ENCODE peak calls at places on chromosomes 13 and 19, in seven cellular contexts. Z is body of pancreas, G is GM12865, N is nephron progenitor cell, F is cardiac muscle cell, K is mammary epithelial cell, A is cardiac fibroblast. X is an unnamed sample.

GRCh38 chr13:35881360-35881759 is 249.8 kb downstream of the DCLK1 start:
- DNase-seq in Z (no peak), G (no peak), N (no peak), F (no peak), K (no peak), A (peak), X (no peak)

GRCh38 chr19:34172661-34173144 is 399 bp downstream of the LSM14A start:
- DNase-seq in Z (no peak), G (peak), N (peak), F (no peak), K (no peak), A (peak), X (no peak)

GRCh38 chr19:29014857-29015436 is 198.0 kb downstream of the UQCRFS1 start:
- DNase-seq in Z (no peak), G (no peak), N (no peak), F (no peak), K (no peak), A (no peak), X (no peak)

GRCh38 chr13:75904012-75904411 is 267.9 kb downstream of the LMO7 start:
- DNase-seq in Z (no peak), G (no peak), N (no peak), F (no peak), K (no peak), A (no peak), X (no peak)

GRCh38 chr13:22114630-22115311 is 443.9 kb downstream of the FGF9 start:
- DNase-seq in Z (no peak), G (peak), N (peak), F (no peak), K (no peak), A (no peak), X (no peak)

GRCh38 chr19:11624064-11624463 is 26.8 kb downstream of the ZNF627 start:
- DNase-seq in Z (no peak), G (no peak), N (no peak), F (no peak), K (peak), A (peak), X (no peak)

GRCh38 chr13:107994137-107994536 is 221.2 kb downstream of the LIG4 start:
- DNase-seq in Z (no peak), G (no peak), N (no peak), F (no peak), K (no peak), A (no peak), X (no peak)

GRCh38 chr13:20475927-20476691 is 49.5 kb downstream of the CRYL1 start:
- DNase-seq in Z (peak), G (peak), N (no peak), F (no peak), K (peak), A (no peak), X (no peak)

GRCh38 chr13:82747331-82747730 is 1134.9 kb downstream of the SLITRK1 start:
- DNase-seq in Z (no peak), G (no peak), N (no peak), F (no peak), K (no peak), A (no peak), X (no peak)

GRCh38 chr19:12617646-12618045 is 6.9 kb downstream of the ZNF791 start:
- DNase-seq in Z (no peak), G (no peak), N (no peak), F (no peak), K (no peak), A (no peak), X (no peak)

GRCh38 chr13:75319244-75319643 is 162.7 kb downstream of the TBC1D4 start:
- DNase-seq in Z (no peak), G (no peak), N (no peak), F (no peak), K (peak), A (no peak), X (no peak)

GRCh38 chr19:4598712-4599111 is 39.2 kb upstream of the SEMA6B start:
- DNase-seq in Z (no peak), G (no peak), N (peak), F (no peak), K (no peak), A (no peak), X (no peak)

DNA sequence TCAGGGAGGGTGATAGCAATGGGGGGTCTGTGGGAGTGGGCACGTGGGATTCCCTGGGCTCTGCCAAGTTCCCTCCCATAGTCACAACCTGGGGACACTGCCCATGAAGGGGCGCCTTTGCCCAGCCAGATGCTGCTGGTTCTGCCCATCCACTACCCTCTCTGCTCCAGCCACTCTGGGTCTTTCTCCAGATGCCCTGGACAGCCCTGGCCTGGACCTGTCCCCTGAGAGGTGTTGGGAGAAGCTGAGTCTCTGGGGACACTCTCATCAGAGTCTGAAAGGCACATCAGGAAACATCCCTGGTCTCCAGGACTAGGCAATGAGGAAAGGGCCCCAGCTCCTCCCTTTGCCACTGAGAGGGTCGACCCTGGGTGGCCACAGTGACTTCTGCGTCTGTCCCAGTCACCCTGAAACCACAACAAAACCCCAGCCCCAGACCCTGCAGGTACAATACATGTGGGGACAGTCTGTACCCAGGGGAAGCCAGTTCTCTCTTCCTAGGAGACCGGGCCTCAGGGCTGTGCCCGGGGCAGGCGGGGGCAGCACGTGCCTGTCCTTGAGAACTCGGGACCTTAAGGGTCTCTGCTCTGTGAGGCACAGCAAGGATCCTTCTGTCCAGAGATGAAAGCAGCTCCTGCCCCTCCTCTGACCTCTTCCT is 9.3 kb upstream of the CEACAM7 start:
- DNase-seq in Z (no peak), G (no peak), N (no peak), F (no peak), K (no peak), A (no peak), X (no peak)
- TF ChIP-seq CTCF in Z (no peak), G (no peak), N (no peak), F (no peak), K (no peak), A (no peak), X (no peak)

DNA sequence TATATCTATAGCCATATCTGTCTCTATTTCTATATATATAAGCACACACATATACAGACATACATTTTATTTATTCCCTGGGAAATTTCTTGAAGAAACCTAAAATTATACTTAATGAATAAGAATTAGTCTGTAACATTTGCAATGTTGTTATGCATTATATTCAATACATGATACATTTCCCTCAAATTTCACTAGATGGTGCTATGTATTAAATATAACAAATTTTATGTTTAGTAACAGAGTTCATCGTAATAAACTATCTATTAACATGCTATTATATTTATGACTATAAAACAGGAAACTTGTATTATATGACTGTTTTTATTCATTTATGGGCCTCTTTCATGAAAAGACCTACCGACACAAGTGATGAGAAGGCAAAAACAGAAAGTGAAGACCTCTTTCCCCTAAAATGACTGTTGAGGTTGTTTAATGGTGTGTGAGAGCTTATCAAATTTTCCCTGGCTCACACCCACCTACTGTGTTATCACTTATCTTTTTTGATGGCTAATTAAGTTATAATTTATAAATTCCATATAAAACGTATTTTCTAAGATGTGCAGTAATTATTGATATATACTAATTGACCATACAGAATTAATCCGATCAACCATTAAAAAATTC is 881.9 kb downstream of the SLITRK6 start:
- DNase-seq in Z (no peak), G (no peak), N (no peak), F (peak), K (peak), A (peak), X (no peak)
- TF ChIP-seq CTCF in Z (peak), G (no peak), N (peak), F (peak), K (peak), A (no peak), X (no peak)

GRCh38 chr19:49451430-49452181 is at the start of gene PIH1D1:
- DNase-seq in Z (peak), G (peak), N (peak), F (peak), K (peak), A (peak), X (peak)
- TF ChIP-seq CTCF in Z (peak), G (no peak), N (no peak), F (peak), K (no peak), A (peak), X (no peak)

DNA sequence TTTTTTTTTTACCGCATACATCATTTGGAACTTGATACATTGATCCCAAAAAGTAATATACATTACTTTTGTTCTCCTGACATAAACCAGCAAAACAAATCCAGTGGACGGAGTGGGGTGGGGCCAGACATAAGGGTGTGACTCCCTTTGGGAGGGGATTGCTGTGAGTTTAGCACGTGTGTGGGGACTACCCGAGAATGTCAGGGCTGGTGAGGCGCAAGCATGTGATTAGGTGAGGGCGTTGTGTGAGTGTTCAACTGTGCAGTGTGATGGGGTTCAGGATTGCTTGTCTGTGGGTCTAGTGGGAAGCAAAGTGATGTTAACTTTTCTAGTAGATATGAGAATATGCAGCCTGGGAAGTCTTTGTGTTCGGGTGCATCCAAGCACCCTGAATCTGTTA is 468.0 kb downstream of the TSHZ3 start:
- DNase-seq in Z (no peak), G (no peak), N (no peak), F (no peak), K (no peak), A (no peak), X (no peak)
- TF ChIP-seq CTCF in Z (no peak), G (no peak), N (no peak), F (no peak), K (no peak), A (no peak), X (no peak)

GRCh38 chr19:8116437-8117293 is 32.7 kb downstream of the FBN3 start:
- DNase-seq in Z (no peak), G (peak), N (no peak), F (no peak), K (no peak), A (no peak), X (no peak)
- TF ChIP-seq CTCF in Z (no peak), G (no peak), N (no peak), F (no peak), K (peak), A (no peak), X (no peak)

GRCh38 chr19:19113040-19113541 is 25.2 kb downstream of the TMEM161A start:
- DNase-seq in Z (no peak), G (peak), N (peak), F (peak), K (no peak), A (peak), X (no peak)
- TF ChIP-seq CTCF in Z (no peak), G (no peak), N (no peak), F (peak), K (no peak), A (no peak), X (no peak)

GRCh38 chr13:92972751-92973150 is 253.9 kb upstream of the GPC6 start:
- DNase-seq in Z (no peak), G (no peak), N (no peak), F (no peak), K (no peak), A (no peak), X (no peak)
- TF ChIP-seq CTCF in Z (no peak), G (no peak), N (no peak), F (no peak), K (no peak), A (no peak), X (no peak)